ENCODE peak calls at places on chromosomes 16 and 17, in five cellular contexts. F is NCI-H510A, B is Daoy, V is SHP77, W is AG04450. Z is an unnamed sample.

GRCh38 chr17:36824678-36825091 is 112.6 kb upstream of the LHX1 start:
- DNase-seq in F (no peak), B (peak; percentile 39), V (no peak), W (no peak), Z (no peak)

GRCh38 chr17:27282054-27282501 is 11.8 kb upstream of the WSB1 start:
- DNase-seq in F (no peak), B (no peak), V (no peak), W (no peak), Z (no peak)

GRCh38 chr17:3804503-3804931 is 3.5 kb upstream of the ITGAE start:
- DNase-seq in F (no peak), B (peak; percentile 57), V (no peak), W (no peak), Z (no peak)

GRCh38 chr17:82874011-82874835 is 34.4 kb upstream of the ZNF750 start:
- DNase-seq in F (no peak), B (no peak), V (no peak), W (no peak), Z (no peak)

GRCh38 chr17:45867171-45867570 is 22.5 kb downstream of the SPPL2C start:
- DNase-seq in F (no peak), B (no peak), V (no peak), W (no peak), Z (no peak)

GRCh38 chr16:56246051-56246817 is 54.9 kb downstream of the GNAO1 start:
- DNase-seq in F (no peak), B (peak; percentile 88), V (no peak), W (no peak), Z (no peak)

GRCh38 chr16:57760357-57761160 is 25.0 kb downstream of the KATNB1 start:
- DNase-seq in F (no peak), B (no peak), V (no peak), W (no peak), Z (no peak)

GRCh38 chr16:23148513-23149266 is 562 bp downstream of the USP31 start:
- DNase-seq in F (peak; percentile 70), B (peak; percentile 60), V (peak; percentile 18), W (no peak), Z (peak; percentile 12)

GRCh38 chr17:27756467-27757371 is 43.6 kb downstream of the NOS2 start:
- DNase-seq in F (no peak), B (peak; percentile 47), V (peak; percentile 4), W (peak; percentile 11), Z (peak; percentile 5)

GRCh38 chr16:57755726-57756423 is 20.3 kb downstream of the KATNB1 start:
- DNase-seq in F (no peak), B (no peak), V (no peak), W (no peak), Z (no peak)

GRCh38 chr16:75552951-75553350 is 3.1 kb downstream of the TMEM231 start:
- DNase-seq in F (no peak), B (no peak), V (no peak), W (no peak), Z (no peak)

GRCh38 chr16:3458278-3458851 is 14.9 kb downstream of the NAA60 start:
- DNase-seq in F (no peak), B (peak; percentile 17), V (no peak), W (no peak), Z (no peak)

Z was measured in NCI-H1092.